ENCODE peak calls at places on chromosomes 3 and 15, in five cellular contexts. One of them, this sample, is unnamed.
A peak's percentile ranks its signal among the peaks of the same experiment; 100 is the strongest.

GRCh38 chr15:71337197-71337845 is 222.1 kb downstream of the THSD4 start:
- DNase-seq in cardiac muscle cell: peak; percentile 15
- DNase-seq in astrocyte of the spinal cord: no peak
- DNase-seq in PC-9: peak; percentile 97
- DNase-seq in A549: no peak
- DNase-seq in this sample: no peak

GRCh38 chr15:76201536-76202255 is 109.6 kb downstream of the ETFA start:
- DNase-seq in cardiac muscle cell: no peak
- DNase-seq in astrocyte of the spinal cord: no peak
- DNase-seq in PC-9: no peak
- DNase-seq in A549: no peak
- DNase-seq in this sample: no peak

GRCh38 chr15:48120751-48121150 is at the start of gene SLC24A5:
- DNase-seq in cardiac muscle cell: no peak
- DNase-seq in astrocyte of the spinal cord: no peak
- DNase-seq in PC-9: no peak
- DNase-seq in A549: no peak
- DNase-seq in this sample: no peak

GRCh38 chr15:54102704-54103103 is 124.5 kb downstream of the UNC13C start:
- DNase-seq in cardiac muscle cell: no peak
- DNase-seq in astrocyte of the spinal cord: no peak
- DNase-seq in PC-9: no peak
- DNase-seq in A549: no peak
- DNase-seq in this sample: no peak

GRCh38 chr3:52121813-52122212 is 32.4 kb downstream of the POC1A start:
- DNase-seq in cardiac muscle cell: no peak
- DNase-seq in astrocyte of the spinal cord: no peak
- DNase-seq in PC-9: no peak
- DNase-seq in A549: no peak
- DNase-seq in this sample: peak; percentile 52

GRCh38 chr15:67242665-67243064 is 11.8 kb downstream of the AAGAB start:
- DNase-seq in cardiac muscle cell: peak; percentile 17
- DNase-seq in astrocyte of the spinal cord: no peak
- DNase-seq in PC-9: no peak
- DNase-seq in A549: no peak
- DNase-seq in this sample: no peak

GRCh38 chr3:34842706-34843478 is 796.4 kb upstream of the ARPP21 start:
- DNase-seq in cardiac muscle cell: no peak
- DNase-seq in astrocyte of the spinal cord: peak; percentile 2
- DNase-seq in PC-9: no peak
- DNase-seq in A549: no peak
- DNase-seq in this sample: no peak

GRCh38 chr15:36612063-36612788 is 32.8 kb downstream of the CDIN1 start:
- DNase-seq in cardiac muscle cell: peak; percentile 56
- DNase-seq in astrocyte of the spinal cord: peak; percentile 81
- DNase-seq in PC-9: peak; percentile 39
- DNase-seq in A549: no peak
- DNase-seq in this sample: no peak

GRCh38 chr3:69087030-69087791 is 2.5 kb downstream of the ARL6IP5 start:
- DNase-seq in cardiac muscle cell: no peak
- DNase-seq in astrocyte of the spinal cord: no peak
- DNase-seq in PC-9: peak; percentile 37
- DNase-seq in A549: no peak
- DNase-seq in this sample: no peak

GRCh38 chr15:87609474-87609873 is 647.1 kb downstream of the NTRK3 start:
- DNase-seq in cardiac muscle cell: peak; percentile 97
- DNase-seq in astrocyte of the spinal cord: peak; percentile 92
- DNase-seq in PC-9: no peak
- DNase-seq in A549: no peak
- DNase-seq in this sample: no peak

GRCh38 chr15:100849021-100849831 is 30.4 kb upstream of the ALDH1A3 start:
- DNase-seq in cardiac muscle cell: peak; percentile 44
- DNase-seq in astrocyte of the spinal cord: peak; percentile 40
- DNase-seq in PC-9: peak; percentile 75
- DNase-seq in A549: peak; percentile 96
- DNase-seq in this sample: no peak

GRCh38 chr3:161914703-161915102 is 418.1 kb downstream of the OTOL1 start:
- DNase-seq in cardiac muscle cell: peak; percentile 81
- DNase-seq in astrocyte of the spinal cord: peak; percentile 82
- DNase-seq in PC-9: no peak
- DNase-seq in A549: no peak
- DNase-seq in this sample: no peak

GRCh38 chr3:156682491-156682890 is 8.1 kb downstream of the TIPARP start:
- DNase-seq in cardiac muscle cell: no peak
- DNase-seq in astrocyte of the spinal cord: no peak
- DNase-seq in PC-9: no peak
- DNase-seq in A549: no peak
- DNase-seq in this sample: no peak

GRCh38 chr3:55721716-55722484 is 234.8 kb upstream of the WNT5A start:
- DNase-seq in cardiac muscle cell: peak; percentile 37
- DNase-seq in astrocyte of the spinal cord: peak; percentile 48
- DNase-seq in PC-9: no peak
- DNase-seq in A549: no peak
- DNase-seq in this sample: no peak

GRCh38 chr3:98577178-98577895 is 16.1 kb downstream of the CPOX start:
- DNase-seq in cardiac muscle cell: peak; percentile 33
- DNase-seq in astrocyte of the spinal cord: peak; percentile 76
- DNase-seq in PC-9: peak; percentile 63
- DNase-seq in A549: no peak
- DNase-seq in this sample: no peak

GRCh38 chr3:162141232-162141631 is 644.6 kb downstream of the OTOL1 start:
- DNase-seq in cardiac muscle cell: peak; percentile 60
- DNase-seq in astrocyte of the spinal cord: peak; percentile 72
- DNase-seq in PC-9: no peak
- DNase-seq in A549: no peak
- DNase-seq in this sample: no peak

GRCh38 chr3:195102609-195103467 is 168.1 kb downstream of the XXYLT1 start:
- DNase-seq in cardiac muscle cell: peak; percentile 97
- DNase-seq in astrocyte of the spinal cord: peak; percentile 94
- DNase-seq in PC-9: peak; percentile 90
- DNase-seq in A549: peak; percentile 50
- DNase-seq in this sample: no peak

GRCh38 chr3:53162672-53163458 is 1.9 kb downstream of the PRKCD start:
- DNase-seq in cardiac muscle cell: no peak
- DNase-seq in astrocyte of the spinal cord: no peak
- DNase-seq in PC-9: no peak
- DNase-seq in A549: no peak
- DNase-seq in this sample: no peak

GRCh38 chr3:138434276-138434874 is at the start of gene ESYT3:
- DNase-seq in cardiac muscle cell: peak; percentile 73
- DNase-seq in astrocyte of the spinal cord: peak; percentile 38
- DNase-seq in PC-9: peak; percentile 94
- DNase-seq in A549: peak; percentile 63
- DNase-seq in this sample: no peak

GRCh38 chr15:97903560-97904195 is 56.8 kb upstream of the ARRDC4 start:
- DNase-seq in cardiac muscle cell: no peak
- DNase-seq in astrocyte of the spinal cord: no peak
- DNase-seq in PC-9: no peak
- DNase-seq in A549: no peak
- DNase-seq in this sample: no peak

GRCh38 chr3:138332472-138333073 is 2.9 kb upstream of the NME9 start:
- DNase-seq in cardiac muscle cell: peak; percentile 68
- DNase-seq in astrocyte of the spinal cord: peak; percentile 50
- DNase-seq in PC-9: no peak
- DNase-seq in A549: peak; percentile 40
- DNase-seq in this sample: no peak

GRCh38 chr15:83475551-83475950 is 28.4 kb downstream of the SH3GL3 start:
- DNase-seq in cardiac muscle cell: peak; percentile 26
- DNase-seq in astrocyte of the spinal cord: peak; percentile 23
- DNase-seq in PC-9: no peak
- DNase-seq in A549: no peak
- DNase-seq in this sample: no peak

GRCh38 chr3:139226731-139227130 is 117.1 kb upstream of the MRPS22 start:
- DNase-seq in cardiac muscle cell: no peak
- DNase-seq in astrocyte of the spinal cord: no peak
- DNase-seq in PC-9: no peak
- DNase-seq in A549: no peak
- DNase-seq in this sample: no peak

GRCh38 chr15:79872358-79873017 is 24.3 kb downstream of the MTHFS start:
- DNase-seq in cardiac muscle cell: peak; percentile 72
- DNase-seq in astrocyte of the spinal cord: peak; percentile 72
- DNase-seq in PC-9: no peak
- DNase-seq in A549: no peak
- DNase-seq in this sample: peak; percentile 84

GRCh38 chr15:68081869-68082505 is 27.9 kb downstream of the PIAS1 start:
- DNase-seq in cardiac muscle cell: no peak
- DNase-seq in astrocyte of the spinal cord: no peak
- DNase-seq in PC-9: no peak
- DNase-seq in A549: no peak
- DNase-seq in this sample: no peak

GRCh38 chr15:63708141-63708772 is 111.1 kb downstream of the FBXL22 start:
- DNase-seq in cardiac muscle cell: peak; percentile 70
- DNase-seq in astrocyte of the spinal cord: peak; percentile 27
- DNase-seq in PC-9: no peak
- DNase-seq in A549: no peak
- DNase-seq in this sample: no peak

GRCh38 chr15:90174140-90174891 is 26.8 kb upstream of the SEMA4B start:
- DNase-seq in cardiac muscle cell: peak; percentile 70
- DNase-seq in astrocyte of the spinal cord: peak; percentile 46
- DNase-seq in PC-9: no peak
- DNase-seq in A549: no peak
- DNase-seq in this sample: no peak

GRCh38 chr15:36390491-36390890 is 188.9 kb upstream of the CDIN1 start:
- DNase-seq in cardiac muscle cell: no peak
- DNase-seq in astrocyte of the spinal cord: no peak
- DNase-seq in PC-9: no peak
- DNase-seq in A549: no peak
- DNase-seq in this sample: no peak

DNA sequence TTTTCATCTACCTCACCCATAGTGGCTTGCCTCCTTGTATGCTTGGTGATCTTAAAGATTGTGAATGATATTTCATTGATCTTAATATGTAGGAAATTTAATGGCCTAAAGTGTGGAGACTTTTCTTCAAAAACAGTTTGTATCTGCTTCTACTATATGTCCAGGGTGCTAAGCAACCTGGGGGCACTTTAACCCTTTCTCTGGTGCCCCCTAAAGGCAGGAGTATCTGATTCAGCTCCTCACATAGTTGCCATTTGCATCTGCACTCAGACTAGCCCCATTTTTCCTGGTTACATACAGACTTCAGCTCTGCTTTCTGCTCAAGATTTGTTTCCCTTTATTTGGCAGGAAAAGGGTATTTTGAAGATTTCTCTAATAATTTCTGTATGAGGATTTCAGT is 5.2 kb upstream of the PFN2 start:
- DNase-seq in cardiac muscle cell: no peak
- DNase-seq in astrocyte of the spinal cord: no peak
- DNase-seq in PC-9: no peak
- DNase-seq in A549: no peak
- DNase-seq in this sample: no peak
- TF ChIP-seq CTCF in cardiac muscle cell: no peak
- TF ChIP-seq CTCF in astrocyte of the spinal cord: no peak
- TF ChIP-seq CTCF in PC-9: no peak
- TF ChIP-seq CTCF in A549: no peak
- TF ChIP-seq CTCF in this sample: no peak

DNA sequence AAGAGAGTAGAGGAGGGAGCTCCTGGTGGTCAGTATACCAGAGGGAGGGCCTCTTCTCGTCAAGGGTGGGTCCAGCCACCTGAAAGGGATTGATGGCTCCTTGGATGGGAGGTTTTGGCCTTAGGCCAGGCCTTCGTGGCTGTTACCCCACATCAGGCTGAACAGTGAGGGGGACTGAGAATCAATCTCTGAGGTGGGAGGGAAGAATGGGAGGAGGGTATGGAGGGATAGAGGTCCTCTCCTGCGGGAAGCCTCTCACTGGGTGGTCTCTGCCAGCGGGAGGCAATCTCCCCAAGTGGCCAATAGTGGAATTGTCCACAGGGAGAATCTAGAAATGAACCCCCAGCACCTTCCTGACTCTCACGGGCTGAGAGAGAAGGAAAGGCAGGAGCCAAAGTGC is 53.5 kb downstream of the BSN start:
- DNase-seq in cardiac muscle cell: no peak
- DNase-seq in astrocyte of the spinal cord: no peak
- DNase-seq in PC-9: no peak
- DNase-seq in A549: no peak
- DNase-seq in this sample: no peak
- TF ChIP-seq CTCF in cardiac muscle cell: peak; percentile 37
- TF ChIP-seq CTCF in astrocyte of the spinal cord: peak; percentile 44
- TF ChIP-seq CTCF in PC-9: peak; percentile 32
- TF ChIP-seq CTCF in A549: no peak
- TF ChIP-seq CTCF in this sample: peak; percentile 34

GRCh38 chr3:196486263-196486662 is 17.3 kb downstream of the RNF168 start:
- DNase-seq in cardiac muscle cell: no peak
- DNase-seq in astrocyte of the spinal cord: no peak
- DNase-seq in PC-9: no peak
- DNase-seq in A549: no peak
- DNase-seq in this sample: no peak
- TF ChIP-seq CTCF in cardiac muscle cell: peak; percentile 38
- TF ChIP-seq CTCF in astrocyte of the spinal cord: peak; percentile 45
- TF ChIP-seq CTCF in PC-9: peak; percentile 57
- TF ChIP-seq CTCF in A549: peak; percentile 43
- TF ChIP-seq CTCF in this sample: peak; percentile 28

GRCh38 chr3:40240921-40241320 is 68.6 kb upstream of the EIF1B start:
- DNase-seq in cardiac muscle cell: no peak
- DNase-seq in astrocyte of the spinal cord: no peak
- DNase-seq in PC-9: no peak
- DNase-seq in A549: no peak
- DNase-seq in this sample: no peak

GRCh38 chr3:40243056-40243455 is 66.5 kb upstream of the EIF1B start:
- DNase-seq in cardiac muscle cell: no peak
- DNase-seq in astrocyte of the spinal cord: no peak
- DNase-seq in PC-9: no peak
- DNase-seq in A549: no peak
- DNase-seq in this sample: no peak

GRCh38 chr3:40237159-40237558 is 72.3 kb upstream of the EIF1B start:
- DNase-seq in cardiac muscle cell: no peak
- DNase-seq in astrocyte of the spinal cord: no peak
- DNase-seq in PC-9: no peak
- DNase-seq in A549: no peak
- DNase-seq in this sample: no peak

GRCh38 chr3:40242638-40243037 is 66.9 kb upstream of the EIF1B start:
- DNase-seq in cardiac muscle cell: no peak
- DNase-seq in astrocyte of the spinal cord: no peak
- DNase-seq in PC-9: no peak
- DNase-seq in A549: no peak
- DNase-seq in this sample: no peak

GRCh38 chr3:40237892-40238571 is 71.5 kb upstream of the EIF1B start:
- DNase-seq in cardiac muscle cell: peak; percentile 42
- DNase-seq in astrocyte of the spinal cord: no peak
- DNase-seq in PC-9: no peak
- DNase-seq in A549: peak; percentile 8
- DNase-seq in this sample: no peak
- TF ChIP-seq CTCF in cardiac muscle cell: peak; percentile 37
- TF ChIP-seq CTCF in astrocyte of the spinal cord: peak; percentile 25
- TF ChIP-seq CTCF in PC-9: no peak
- TF ChIP-seq CTCF in A549: no peak
- TF ChIP-seq CTCF in this sample: no peak

DNA sequence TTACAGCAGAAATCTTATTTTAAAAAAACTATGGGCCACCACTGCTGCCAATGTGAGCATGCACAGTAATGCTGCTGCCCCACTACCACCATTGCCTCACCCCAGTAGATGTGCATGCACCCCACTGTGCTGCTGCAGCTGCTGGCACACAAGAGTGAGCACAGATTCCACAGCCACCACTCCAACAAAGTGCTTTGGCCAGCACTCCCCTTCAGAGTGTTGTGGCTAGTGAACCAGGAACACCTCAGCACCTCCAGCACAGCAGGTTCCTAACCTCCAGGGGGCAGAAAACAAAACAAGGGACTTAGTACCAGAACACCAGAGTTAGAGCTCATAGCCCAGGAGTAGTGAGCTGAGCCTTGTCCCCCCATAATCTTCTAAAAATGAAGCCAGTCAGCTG is 629.6 kb downstream of the PYDC2 start:
- DNase-seq in cardiac muscle cell: no peak
- DNase-seq in astrocyte of the spinal cord: peak; percentile 12
- DNase-seq in PC-9: no peak
- DNase-seq in A549: no peak
- DNase-seq in this sample: no peak
- TF ChIP-seq CTCF in cardiac muscle cell: no peak
- TF ChIP-seq CTCF in astrocyte of the spinal cord: no peak
- TF ChIP-seq CTCF in PC-9: no peak
- TF ChIP-seq CTCF in A549: no peak
- TF ChIP-seq CTCF in this sample: no peak